ENCODE peak calls at places on chromosomes 7 and 10, in six cellular contexts. B, X, S, M, E and J are unnamed samples.
A peak's percentile ranks its signal among the peaks of the same experiment; 100 is the strongest.

GRCh38 chr10:28669227-28670173 is 7.8 kb upstream of the BAMBI start:
- DNase-seq in B (no peak), X (no peak), S (no peak), M (peak; percentile 28), E (no peak), J (no peak)

GRCh38 chr7:53446170-53446569 is 410.7 kb downstream of the POM121L12 start:
- DNase-seq in B (no peak), X (no peak), S (no peak), M (no peak), E (no peak), J (no peak)

GRCh38 chr10:26983156-26983555 is 117.1 kb downstream of the ANKRD26 start:
- DNase-seq in B (no peak), X (no peak), S (no peak), M (no peak), E (no peak), J (no peak)

GRCh38 chr7:151520419-151521229 is 929 bp upstream of the RHEB start:
- DNase-seq in B (peak; percentile 87), X (no peak), S (peak; percentile 78), M (peak; percentile 70), E (peak; percentile 36), J (peak; percentile 52)

GRCh38 chr10:131681656-131682055 is 219.2 kb upstream of the PPP2R2D start:
- DNase-seq in B (peak; percentile 22), X (no peak), S (no peak), M (no peak), E (no peak), J (no peak)

GRCh38 chr10:26697922-26698608 is 564 bp downstream of the PDSS1 start:
- DNase-seq in B (no peak), X (no peak), S (no peak), M (peak; percentile 10), E (no peak), J (no peak)

GRCh38 chr7:45917658-45918057 is 3.4 kb downstream of the IGFBP3 start:
- DNase-seq in B (peak; percentile 87), X (peak; percentile 86), S (peak; percentile 84), M (peak; percentile 83), E (peak; percentile 63), J (peak; percentile 88)

GRCh38 chr10:28410420-28411135 is 107.7 kb upstream of the MPP7 start:
- DNase-seq in B (no peak), X (no peak), S (no peak), M (peak; percentile 40), E (no peak), J (no peak)

GRCh38 chr10:75233444-75234016 is 2.2 kb downstream of the COMTD1 start:
- DNase-seq in B (no peak), X (peak; percentile 15), S (peak; percentile 50), M (no peak), E (no peak), J (no peak)

GRCh38 chr10:127854769-127855583 is 37.8 kb downstream of the CLRN3 start:
- DNase-seq in B (no peak), X (no peak), S (no peak), M (no peak), E (no peak), J (no peak)

GRCh38 chr10:8037199-8037801 is 17.2 kb upstream of the GATA3 start:
- DNase-seq in B (no peak), X (peak; percentile 9), S (no peak), M (peak; percentile 30), E (peak; percentile 21), J (no peak)

GRCh38 chr10:70930251-70931000 is 42.1 kb upstream of the PCBD1 start:
- DNase-seq in B (no peak), X (no peak), S (no peak), M (no peak), E (no peak), J (no peak)

GRCh38 chr10:92517034-92517655 is 56.7 kb downstream of the IDE start:
- DNase-seq in B (no peak), X (peak; percentile 88), S (peak; percentile 23), M (peak; percentile 90), E (peak; percentile 73), J (peak; percentile 39)

GRCh38 chr10:24858244-24858907 is 94.0 kb downstream of the PRTFDC1 start:
- DNase-seq in B (no peak), X (peak; percentile 48), S (no peak), M (peak; percentile 37), E (no peak), J (no peak)

GRCh38 chr10:85259908-85260307 is 931.5 kb downstream of the CCSER2 start:
- DNase-seq in B (no peak), X (no peak), S (no peak), M (no peak), E (no peak), J (no peak)

GRCh38 chr10:85265121-85265520 is 936.7 kb downstream of the CCSER2 start:
- DNase-seq in B (no peak), X (no peak), S (no peak), M (no peak), E (no peak), J (no peak)

GRCh38 chr10:85266808-85267207 is 938.4 kb downstream of the CCSER2 start:
- DNase-seq in B (no peak), X (no peak), S (no peak), M (no peak), E (no peak), J (no peak)

GRCh38 chr10:85262992-85263391 is 934.6 kb downstream of the CCSER2 start:
- DNase-seq in B (no peak), X (no peak), S (no peak), M (no peak), E (no peak), J (no peak)
- H3K27ac ChIP-seq in B (no peak overlapping the region), X (no peak overlapping the region), S (no peak overlapping the region), M (no peak overlapping the region), E (no peak overlapping the region), J (no peak overlapping the region)

GRCh38 chr7:155305251-155305904 is 7.7 kb downstream of the INSIG1 start:
- DNase-seq in B (no peak), X (no peak), S (no peak), M (no peak), E (no peak), J (no peak)

GRCh38 chr7:155303039-155303593 is 5.4 kb downstream of the INSIG1 start:
- DNase-seq in B (no peak), X (no peak), S (no peak), M (no peak), E (no peak), J (no peak)

GRCh38 chr7:155306677-155307470 is 9.2 kb downstream of the INSIG1 start:
- DNase-seq in B (no peak), X (no peak), S (peak; percentile 68), M (no peak), E (no peak), J (no peak)

GRCh38 chr7:155300641-155301452 is 3.2 kb downstream of the INSIG1 start:
- DNase-seq in B (no peak), X (no peak), S (no peak), M (no peak), E (no peak), J (no peak)

DNA sequence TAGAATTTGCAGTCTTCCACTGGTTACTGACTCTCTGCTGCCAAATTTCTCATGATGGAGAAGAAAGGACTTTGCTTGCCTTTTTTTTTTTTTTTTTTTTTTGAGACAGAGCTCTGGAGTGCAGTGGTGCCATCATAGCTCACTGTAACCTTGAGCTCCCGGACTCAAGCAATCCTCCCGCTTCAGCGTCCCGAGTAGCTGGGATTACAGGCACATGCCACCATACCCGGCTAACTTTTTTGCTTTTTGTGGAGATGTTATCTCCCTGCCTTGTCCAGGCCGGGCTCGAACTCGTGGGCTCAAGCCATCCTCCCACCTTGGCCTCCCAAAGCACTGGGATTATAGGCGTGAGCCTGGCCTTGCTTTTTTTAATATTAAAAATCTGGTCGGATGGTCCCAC is 6.2 kb downstream of the INSIG1 start:
- DNase-seq in B (no peak), X (no peak), S (no peak), M (no peak), E (no peak), J (no peak)
- H3K4me1 ChIP-seq in B (peaks cover 14% of the 10 kb centered on the region), X (peaks cover 58% of the 10 kb centered on the region), S (peaks cover 46% of the 10 kb centered on the region), M (peaks cover 25% of the 10 kb centered on the region), E (peaks cover 14% of the 10 kb centered on the region), J (no peaks in the 10 kb centered on the region)

GRCh38 chr7:36746347-36746746 is 22.1 kb upstream of the AOAH start:
- DNase-seq in B (no peak), X (peak; percentile 36), S (peak; percentile 67), M (no peak), E (no peak), J (no peak)
- H3K4me3 ChIP-seq in B (no peak overlapping the region), X (no peak overlapping the region), S (no peak overlapping the region), M (no peak overlapping the region), E (no peak overlapping the region), J (no peak overlapping the region)

GRCh38 chr10:77622822-77623410 is 14.7 kb downstream of the KCNMA1 start:
- DNase-seq in B (no peak), X (no peak), S (no peak), M (no peak), E (no peak), J (no peak)
- H3K27ac ChIP-seq in B (peak overlapping the region; percentile 58), X (no peak overlapping the region), S (no peak overlapping the region), M (no peak overlapping the region), E (no peak overlapping the region), J (peak overlapping the region; percentile 40)

DNA sequence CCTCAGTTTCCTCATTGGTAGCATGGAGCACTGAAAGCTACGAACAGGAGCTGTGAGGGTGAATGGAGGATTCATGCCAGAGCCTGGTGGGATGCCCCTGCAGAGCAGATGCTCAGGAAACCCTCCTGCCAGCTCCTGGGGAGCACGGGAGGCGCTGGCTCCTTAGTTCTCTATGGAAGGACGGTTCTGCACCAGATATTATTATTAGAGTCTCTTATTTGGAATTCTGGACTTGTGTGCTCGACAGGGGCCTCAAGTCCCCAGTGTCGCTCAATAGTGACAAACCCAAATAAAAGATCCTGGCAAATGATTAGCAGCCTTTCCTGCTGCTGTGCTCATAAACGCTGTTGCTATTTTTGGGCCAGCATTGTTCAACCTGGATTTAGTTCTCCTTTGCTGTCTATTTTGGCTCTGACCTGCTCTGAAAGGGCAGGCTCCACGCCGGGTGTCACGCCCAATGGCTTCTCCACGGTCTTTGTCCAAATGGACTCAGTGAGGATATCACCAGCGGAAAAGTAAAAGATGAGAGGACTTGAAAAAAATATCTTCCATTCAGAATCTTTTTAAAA is 23.0 kb upstream of the KLF6 start:
- DNase-seq in B (no peak), X (no peak), S (no peak), M (no peak), E (no peak), J (no peak)
- H3K4me1 ChIP-seq in B (peaks cover 76% of the 10 kb centered on the region), X (peaks cover 32% of the 10 kb centered on the region), S (peaks cover 83% of the 10 kb centered on the region), M (peaks cover 10% of the 10 kb centered on the region), E (peaks cover 81% of the 10 kb centered on the region), J (peaks cover 3% of the 10 kb centered on the region)